ENCODE peak calls at places on chromosome X, in seven cellular contexts. O is GM10248, A is endothelial cell, W is glutamatergic neuron, B is cardiac muscle cell, Z is foreskin fibroblast, F is IMR-90. L is an unnamed sample.

GRCh38 chrX:71998836-71999509 is 88.3 kb downstream of the NHSL2 start:
- DNase-seq in A (peak; percentile 11), Z (peak; percentile 46), O (peak; percentile 40), F (no peak), W (no peak), B (peak; percentile 37), L (peak; percentile 63)

GRCh38 chrX:19566359-19567141 is 51.2 kb upstream of the MAP3K15 start:
- DNase-seq in Z (peak; percentile 52), B (no peak), O (no peak), A (no peak), W (no peak), F (peak; percentile 69), L (no peak)

GRCh38 chrX:119573840-119574393 is 446 bp upstream of the UBE2A start:
- DNase-seq in W (no peak), Z (peak; percentile 66), B (peak; percentile 45), F (peak; percentile 20), A (peak; percentile 3), O (peak; percentile 28), L (peak; percentile 67)

GRCh38 chrX:118062817-118063615 is 53.6 kb downstream of the KLHL13 start:
- DNase-seq in Z (no peak), W (no peak), A (no peak), O (no peak), F (no peak), B (no peak), L (no peak)

GRCh38 chrX:19007868-19008267 is 24.0 kb upstream of the PHKA2 start:
- DNase-seq in B (no peak), O (no peak), F (no peak), Z (no peak), W (no peak), A (no peak), L (no peak)

GRCh38 chrX:928606-929005 is 283.8 kb downstream of the CRLF2 start:
- DNase-seq in O (no peak), B (no peak), A (no peak), F (no peak), Z (no peak), W (no peak), L (no peak)

GRCh38 chrX:108117988-108118387 is 26.4 kb downstream of the ATG4A start:
- DNase-seq in B (no peak), O (no peak), F (peak; percentile 13), Z (no peak), W (no peak), A (no peak), L (no peak)

GRCh38 chrX:73562986-73563739 is at the start of gene CHIC1:
- DNase-seq in B (peak; percentile 80), F (peak; percentile 66), Z (peak; percentile 76), A (peak; percentile 62), W (peak; percentile 72), O (peak; percentile 66), L (peak; percentile 90)

GRCh38 chrX:5730561-5730960 is 498.1 kb downstream of the NLGN4X start:
- DNase-seq in A (no peak), F (no peak), O (no peak), Z (no peak), W (no peak), B (no peak), L (no peak)

GRCh38 chrX:1493877-1494510 is 41.3 kb upstream of the ASMTL start:
- DNase-seq in O (peak; percentile 53), F (no peak), Z (peak; percentile 20), A (no peak), W (peak; percentile 72), B (no peak), L (peak; percentile 68)

GRCh38 chrX:23331701-23332100 is 2.9 kb upstream of the PTCHD1 start:
- DNase-seq in A (no peak), F (no peak), W (no peak), B (peak; percentile 14), Z (no peak), O (no peak), L (no peak)

GRCh38 chrX:590666-591065 is 39.9 kb upstream of the SHOX start:
- DNase-seq in F (no peak), O (no peak), A (no peak), Z (no peak), W (no peak), B (no peak), L (no peak)

GRCh38 chrX:109707322-109707721 is 25.7 kb downstream of the ACSL4 start:
- DNase-seq in Z (no peak), F (no peak), O (no peak), W (no peak), B (no peak), A (no peak), L (no peak)

DNA sequence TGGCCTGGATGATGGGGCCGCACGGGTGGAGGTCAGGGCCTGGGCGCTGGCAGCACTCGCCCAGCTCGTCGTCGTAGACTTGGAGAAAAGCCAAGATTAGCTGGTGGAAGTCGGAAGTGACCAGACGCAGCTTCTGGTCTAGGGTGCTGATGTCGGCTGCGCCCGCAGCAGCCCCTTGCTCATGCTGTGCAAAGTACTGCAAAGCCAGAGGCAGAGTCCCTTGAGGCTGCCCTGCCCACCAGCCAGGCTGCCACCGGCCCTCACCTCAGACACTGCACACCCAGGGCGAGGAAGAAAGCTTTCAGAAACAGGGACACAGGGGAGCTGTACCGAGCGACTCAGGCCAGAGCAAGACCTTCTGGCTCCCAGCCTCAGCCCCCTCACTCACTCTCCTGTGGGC is 9.7 kb upstream of the TREX2 start:
- DNase-seq in Z (no peak), A (no peak), F (no peak), W (no peak), B (no peak), O (no peak), L (no peak)
- TF ChIP-seq CTCF in Z (no peak), A (no peak), F (no peak), W (no peak), B (no peak), O (no peak), L (no peak)

GRCh38 chrX:39891781-39892180 is 206.0 kb downstream of the BCOR start:
- DNase-seq in F (no peak), A (no peak), B (no peak), W (no peak), Z (no peak), O (no peak), L (no peak)

GRCh38 chrX:39893417-39894338 is 204.1 kb downstream of the BCOR start:
- DNase-seq in A (no peak), W (no peak), B (no peak), F (no peak), O (no peak), Z (no peak), L (no peak)

GRCh38 chrX:39896951-39897740 is 200.6 kb downstream of the BCOR start:
- DNase-seq in W (no peak), O (no peak), B (peak; percentile 74), Z (peak; percentile 82), F (peak; percentile 62), A (peak; percentile 4), L (peak; percentile 92)

GRCh38 chrX:39895228-39896110 is 202.3 kb downstream of the BCOR start:
- DNase-seq in B (no peak), O (no peak), A (no peak), F (no peak), W (no peak), Z (peak; percentile 36), L (no peak)

DNA sequence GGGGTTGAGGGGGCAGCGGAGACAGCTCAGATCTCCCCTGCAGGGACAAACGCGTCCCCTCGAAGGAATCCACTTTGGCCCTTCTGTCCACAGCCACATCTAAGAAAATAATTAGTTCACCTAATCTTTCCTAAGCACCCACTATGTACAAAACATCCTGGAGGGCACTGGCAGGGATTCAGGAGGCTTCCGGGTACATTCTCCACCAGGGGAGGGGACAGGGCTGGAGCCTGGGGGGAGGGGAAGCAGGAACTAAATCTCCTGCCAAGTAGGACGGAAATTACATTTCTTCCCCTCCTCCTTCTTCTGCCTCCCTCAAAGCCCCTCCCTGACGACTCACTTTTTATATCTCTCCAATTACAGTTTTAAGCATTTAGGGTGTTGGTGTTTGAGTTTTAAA is 203.1 kb downstream of the BCOR start:
- DNase-seq in O (no peak), B (no peak), Z (no peak), W (no peak), F (no peak), A (peak; percentile 7), L (no peak)
- TF ChIP-seq CTCF in O (no peak), B (no peak), Z (no peak), W (no peak), F (no peak), A (no peak), L (no peak)

GRCh38 chrX:112874140-112874539 is 33.5 kb upstream of the AMOT start:
- DNase-seq in A (no peak), Z (no peak), B (no peak), F (peak; percentile 3), O (no peak), W (no peak), L (no peak)
- TF ChIP-seq CTCF in A (no peak), Z (no peak), B (peak; percentile 5), F (peak; percentile 18), O (no peak), W (no peak), L (peak; percentile 44)

GRCh38 chrX:21354725-21355124 is 19.5 kb upstream of the CNKSR2 start:
- DNase-seq in B (no peak), A (no peak), F (no peak), O (no peak), W (no peak), Z (no peak), L (no peak)
- TF ChIP-seq CTCF in B (no peak), A (no peak), F (no peak), O (no peak), W (no peak), Z (no peak), L (no peak)

DNA sequence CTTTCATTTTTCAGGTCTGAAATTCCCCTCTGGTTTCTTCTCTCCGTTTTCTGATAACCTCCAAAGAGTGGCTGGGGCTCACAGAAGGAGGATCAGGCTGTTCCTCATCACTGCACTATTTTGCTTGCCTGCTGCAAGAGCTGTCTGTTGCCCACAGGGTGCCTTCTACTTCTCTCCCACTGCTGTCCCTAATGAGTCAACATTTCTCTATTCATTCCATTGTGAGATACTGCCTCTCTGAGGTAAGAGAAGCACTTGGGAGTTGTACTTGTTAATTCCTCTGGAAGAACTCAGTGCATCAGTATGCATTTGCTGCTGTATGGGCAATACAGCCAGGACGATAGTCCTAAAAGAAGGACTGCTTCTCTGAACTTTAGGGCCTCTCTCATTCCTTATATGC is 34.8 kb downstream of the CT47B1 start:
- DNase-seq in A (no peak), F (no peak), B (no peak), Z (peak; percentile 64), W (no peak), O (no peak), L (no peak)
- TF ChIP-seq CTCF in A (no peak), F (no peak), B (peak; percentile 23), Z (no peak), W (no peak), O (no peak), L (no peak)

GRCh38 chrX:49284212-49284611 is 14.6 kb downstream of the PPP1R3F start:
- DNase-seq in W (no peak), F (no peak), B (no peak), A (no peak), Z (no peak), O (no peak), L (no peak)
- TF ChIP-seq CTCF in W (no peak), F (no peak), B (no peak), A (no peak), Z (no peak), O (no peak), L (no peak)

DNA sequence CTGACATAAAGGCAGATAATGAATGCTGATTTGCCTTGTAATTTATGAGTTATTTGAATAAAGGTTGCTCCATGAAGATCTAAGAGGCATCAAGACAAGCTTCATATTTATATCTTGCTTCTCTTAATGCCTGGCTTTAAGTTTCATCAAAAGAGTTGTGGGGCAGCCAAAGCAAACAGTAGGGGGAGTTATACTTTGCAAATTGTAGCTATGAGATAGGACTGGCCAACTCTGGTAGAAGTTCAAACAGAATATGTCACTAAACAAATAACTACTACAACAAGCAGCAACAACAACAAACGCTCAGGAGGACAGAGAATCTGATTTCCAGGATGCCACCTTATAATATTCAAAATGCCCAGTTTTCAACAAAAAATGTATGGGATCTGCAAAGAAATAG is 69.1 kb upstream of the PLAC1 start:
- DNase-seq in Z (peak; percentile 35), F (no peak), O (no peak), W (no peak), B (no peak), A (no peak), L (no peak)
- TF ChIP-seq CTCF in Z (peak; percentile 15), F (peak; percentile 24), O (no peak), W (no peak), B (peak; percentile 34), A (no peak), L (peak; percentile 15)